ENCODE peak calls at places on chromosomes 6 and 20, in seven cellular contexts. E, J, Z, A, S, W and F are unnamed samples.

GRCh38 chr6:44454198-44454597 is 66.7 kb downstream of the CDC5L start:
- DNase-seq in Z (no peak), J (no peak), E (no peak), A (no peak), W (no peak), S (no peak), F (no peak)

GRCh38 chr6:73610444-73611275 is 43.1 kb downstream of the SLC17A5 start:
- DNase-seq in J (no peak), W (no peak), Z (no peak), A (no peak), E (peak; percentile 68), S (peak; percentile 58), F (no peak)

GRCh38 chr6:161242779-161243693 is 30.8 kb downstream of the AGPAT4 start:
- DNase-seq in A (peak; percentile 45), Z (no peak), J (no peak), S (peak; percentile 49), W (no peak), E (peak; percentile 39), F (no peak)

GRCh38 chr6:134347916-134348805 is 30.2 kb upstream of the SGK1 start:
- DNase-seq in A (no peak), W (no peak), E (peak; percentile 78), S (no peak), Z (peak; percentile 65), J (peak; percentile 81), F (no peak)

GRCh38 chr6:15507221-15507620 is 155.6 kb downstream of the DTNBP1 start:
- DNase-seq in A (no peak), E (no peak), W (no peak), S (no peak), Z (no peak), J (peak; percentile 57), F (no peak)

GRCh38 chr6:106811088-106811686 is 163.3 kb downstream of the CD24 start:
- DNase-seq in S (no peak), J (no peak), A (no peak), E (no peak), W (no peak), Z (no peak), F (no peak)

GRCh38 chr6:33249732-33250625 is 21.7 kb downstream of the VPS52 start:
- DNase-seq in S (no peak), J (no peak), Z (peak; percentile 47), A (no peak), E (peak; percentile 69), W (peak; percentile 25), F (peak; percentile 34)

GRCh38 chr6:129929433-129929832 is 68.3 kb upstream of the TMEM244 start:
- DNase-seq in W (no peak), Z (no peak), S (peak; percentile 41), E (peak; percentile 78), J (no peak), A (no peak), F (no peak)

GRCh38 chr20:17500826-17501225 is 30.4 kb downstream of the BFSP1 start:
- DNase-seq in Z (no peak), S (no peak), A (no peak), J (no peak), E (no peak), W (no peak), F (no peak)

GRCh38 chr6:149489967-149490366 is 5.2 kb upstream of the ZC3H12D start:
- DNase-seq in E (no peak), W (no peak), J (no peak), S (no peak), Z (no peak), A (no peak), F (no peak)

GRCh38 chr6:38110407-38111025 is 291.0 kb downstream of the ZFAND3 start:
- DNase-seq in A (no peak), Z (no peak), J (no peak), W (no peak), S (peak; percentile 17), E (peak; percentile 19), F (peak; percentile 72)

GRCh38 chr6:33945931-33946330 is 142.1 kb upstream of the MLN start:
- DNase-seq in W (no peak), S (no peak), A (no peak), E (no peak), Z (no peak), J (peak; percentile 11), F (no peak)

GRCh38 chr20:46951840-46952497 is 57.3 kb downstream of the EYA2 start:
- DNase-seq in W (no peak), S (no peak), E (no peak), Z (no peak), J (no peak), A (no peak), F (no peak)

GRCh38 chr6:34986845-34987246 is 97.8 kb downstream of the ANKS1A start:
- DNase-seq in S (peak; percentile 95), E (peak; percentile 88), A (peak; percentile 83), J (peak; percentile 85), W (peak; percentile 62), Z (peak; percentile 55), F (peak; percentile 85)

GRCh38 chr20:56200456-56200855 is 48.1 kb upstream of the MC3R start:
- DNase-seq in Z (no peak), E (no peak), A (no peak), J (no peak), W (no peak), S (peak; percentile 57), F (no peak)

GRCh38 chr6:29255530-29255929 is 46.0 kb upstream of the OR14J1 start:
- DNase-seq in J (no peak), Z (no peak), A (no peak), E (no peak), S (no peak), W (no peak), F (no peak)

GRCh38 chr20:10662661-10663458 is 10.9 kb downstream of the JAG1 start:
- DNase-seq in Z (no peak), J (no peak), S (no peak), E (no peak), A (no peak), W (no peak), F (no peak)

GRCh38 chr6:49118475-49118874 is 344.6 kb downstream of the MMUT start:
- DNase-seq in J (no peak), A (no peak), S (no peak), E (no peak), W (no peak), Z (no peak), F (no peak)

DNA sequence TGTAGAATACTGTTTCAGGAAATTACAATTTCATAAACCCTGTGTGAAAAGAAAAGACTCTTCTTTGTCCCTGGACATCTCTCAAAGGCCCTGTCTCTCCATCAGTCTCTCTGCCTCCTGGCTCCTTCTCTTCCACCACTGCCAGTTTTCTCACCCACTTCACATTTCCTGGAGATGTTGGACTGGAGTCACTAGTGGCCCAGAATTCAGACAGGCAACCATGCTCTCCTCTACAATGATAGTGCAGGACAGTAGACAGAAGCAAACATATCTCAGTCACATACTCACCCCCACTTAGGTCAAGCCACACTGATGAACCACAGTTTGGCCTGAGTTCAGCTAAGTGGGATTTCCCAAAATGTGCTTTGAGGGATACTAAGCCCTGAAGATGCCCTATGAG is 29.8 kb upstream of the SAYSD1 start:
- DNase-seq in S (no peak), E (no peak), W (no peak), J (no peak), A (no peak), Z (no peak), F (no peak)
- H3K27me3 ChIP-seq in S (no peaks in the 10 kb centered on the region), E (peaks cover 25% of the 10 kb centered on the region), W (no peaks in the 10 kb centered on the region), J (no peaks in the 10 kb centered on the region), A (peaks cover 1% of the 10 kb centered on the region), Z (no peaks in the 10 kb centered on the region), F (no peaks in the 10 kb centered on the region)

GRCh38 chr6:3524461-3524860 is 67.6 kb upstream of the SLC22A23 start:
- DNase-seq in S (no peak), E (no peak), Z (no peak), A (no peak), W (no peak), J (no peak), F (no peak)

GRCh38 chr6:3523966-3524365 is 67.1 kb upstream of the SLC22A23 start:
- DNase-seq in S (no peak), E (no peak), J (no peak), W (no peak), A (peak; percentile 17), Z (no peak), F (peak; percentile 66)

GRCh38 chr6:3526962-3527796 is 70.3 kb upstream of the SLC22A23 start:
- DNase-seq in E (peak; percentile 69), J (no peak), S (no peak), Z (no peak), A (no peak), W (no peak), F (no peak)

GRCh38 chr6:3527797-3528067 is 70.9 kb upstream of the SLC22A23 start:
- DNase-seq in J (no peak), Z (no peak), S (no peak), A (no peak), W (no peak), E (no peak), F (no peak)

DNA sequence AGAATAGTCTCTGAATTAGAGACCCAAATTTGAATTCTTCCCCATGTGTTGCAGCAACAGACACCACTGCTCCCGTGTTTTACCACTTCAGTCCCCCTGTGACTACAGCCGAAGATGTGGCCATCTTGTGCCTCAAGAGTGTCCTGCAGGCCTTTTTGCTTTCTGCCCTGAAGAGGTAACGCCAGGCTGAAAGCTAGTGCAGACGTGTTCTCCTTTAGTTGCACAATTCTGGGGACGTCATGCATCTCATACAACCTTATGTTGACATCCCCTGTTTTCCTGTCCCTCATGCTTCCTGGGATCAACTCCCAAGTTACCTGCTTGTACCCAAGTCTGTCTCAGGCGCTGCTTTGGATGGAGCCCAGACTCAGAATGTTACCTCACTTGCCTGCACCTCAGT is 69.1 kb upstream of the SLC22A23 start:
- DNase-seq in J (no peak), A (no peak), W (no peak), Z (no peak), S (no peak), E (no peak), F (no peak)
- H3K27me3 ChIP-seq in J (no peaks in the 10 kb centered on the region), A (no peaks in the 10 kb centered on the region), W (no peaks in the 10 kb centered on the region), Z (no peaks in the 10 kb centered on the region), S (no peaks in the 10 kb centered on the region), E (no peaks in the 10 kb centered on the region), F (no peaks in the 10 kb centered on the region)

GRCh38 chr20:1204061-1204460 is 807 bp downstream of the C20orf202 start:
- DNase-seq in W (no peak), Z (no peak), E (no peak), J (no peak), A (no peak), S (no peak), F (no peak)

GRCh38 chr20:1207293-1207884 is 4.1 kb downstream of the C20orf202 start:
- DNase-seq in Z (no peak), A (no peak), J (no peak), W (no peak), S (no peak), E (no peak), F (no peak)

GRCh38 chr20:1204547-1204946 is 1.3 kb downstream of the C20orf202 start:
- DNase-seq in J (no peak), S (no peak), W (no peak), Z (no peak), A (no peak), E (no peak), F (no peak)

GRCh38 chr20:1206749-1207148 is 3.5 kb downstream of the C20orf202 start:
- DNase-seq in W (no peak), A (no peak), S (no peak), Z (no peak), J (no peak), E (no peak), F (no peak)

GRCh38 chr20:1205802-1206201 is 2.5 kb downstream of the C20orf202 start:
- DNase-seq in S (no peak), A (no peak), J (no peak), W (no peak), Z (no peak), E (no peak), F (no peak)
- H3K27me3 ChIP-seq in S (peaks cover 5% of the 10 kb centered on the region), A (no peaks in the 10 kb centered on the region), J (no peaks in the 10 kb centered on the region), W (no peaks in the 10 kb centered on the region), Z (no peaks in the 10 kb centered on the region), E (no peaks in the 10 kb centered on the region), F (peaks cover 10% of the 10 kb centered on the region)

GRCh38 chr6:41425511-41425910 is 90.1 kb downstream of the NCR2 start:
- DNase-seq in Z (no peak), A (no peak), J (no peak), W (no peak), S (no peak), E (no peak), F (no peak)
- H3K27me3 ChIP-seq in Z (no peaks in the 10 kb centered on the region), A (peaks cover 56% of the 10 kb centered on the region), J (no peaks in the 10 kb centered on the region), W (no peaks in the 10 kb centered on the region), S (peaks cover 13% of the 10 kb centered on the region), E (peaks cover 65% of the 10 kb centered on the region), F (no peaks in the 10 kb centered on the region)